ENCODE peak calls at places on chromosomes 6 and 20, in eight cellular contexts. One of them, this sample, is unnamed.

GRCh38 chr6:108587258-108588059 is 26.7 kb downstream of the FOXO3 start:
- DNase-seq in CD4-positive, alpha-beta T cell: no peak
- DNase-seq in activated CD4-positive, alpha-beta T cell treated with anti-CD3 and anti-CD28 coated beads, Interleukin-2, amount 10 ng/mL, durations not matched to agents 7 days and 5 days: no peak
- DNase-seq in adipocyte: peak
- DNase-seq in ELF-1: no peak
- DNase-seq in neural progenitor cell: peak
- DNase-seq in hypothalamus: peak
- DNase-seq in LoVo: no peak
- DNase-seq in this sample: no peak

GRCh38 chr6:12973302-12973865 is 256.8 kb downstream of the PHACTR1 start:
- DNase-seq in neural progenitor cell: no peak
- DNase-seq in CD4-positive, alpha-beta T cell: no peak
- DNase-seq in adipocyte: no peak
- DNase-seq in ELF-1: no peak
- DNase-seq in hypothalamus: no peak
- DNase-seq in activated CD4-positive, alpha-beta T cell treated with anti-CD3 and anti-CD28 coated beads, Interleukin-2, amount 10 ng/mL, durations not matched to agents 7 days and 5 days: no peak
- DNase-seq in LoVo: no peak
- DNase-seq in this sample: no peak

GRCh38 chr6:130517444-130517931 is 151.7 kb downstream of the TMEM200A start:
- DNase-seq in LoVo: peak
- DNase-seq in CD4-positive, alpha-beta T cell: no peak
- DNase-seq in neural progenitor cell: no peak
- DNase-seq in adipocyte: no peak
- DNase-seq in activated CD4-positive, alpha-beta T cell treated with anti-CD3 and anti-CD28 coated beads, Interleukin-2, amount 10 ng/mL, durations not matched to agents 7 days and 5 days: peak
- DNase-seq in ELF-1: no peak
- DNase-seq in hypothalamus: no peak
- DNase-seq in this sample: no peak

GRCh38 chr6:166112580-166112979 is 55.1 kb downstream of the TBXT start:
- DNase-seq in LoVo: peak
- DNase-seq in ELF-1: no peak
- DNase-seq in hypothalamus: no peak
- DNase-seq in CD4-positive, alpha-beta T cell: no peak
- DNase-seq in adipocyte: peak
- DNase-seq in activated CD4-positive, alpha-beta T cell treated with anti-CD3 and anti-CD28 coated beads, Interleukin-2, amount 10 ng/mL, durations not matched to agents 7 days and 5 days: no peak
- DNase-seq in neural progenitor cell: no peak
- DNase-seq in this sample: no peak

GRCh38 chr20:23995905-23996666 is 7.5 kb upstream of the GGTLC1 start:
- DNase-seq in hypothalamus: peak
- DNase-seq in activated CD4-positive, alpha-beta T cell treated with anti-CD3 and anti-CD28 coated beads, Interleukin-2, amount 10 ng/mL, durations not matched to agents 7 days and 5 days: peak
- DNase-seq in neural progenitor cell: peak
- DNase-seq in adipocyte: peak
- DNase-seq in CD4-positive, alpha-beta T cell: peak
- DNase-seq in LoVo: peak
- DNase-seq in ELF-1: no peak
- DNase-seq in this sample: peak

GRCh38 chr6:24486065-24486464 is 3.3 kb downstream of the GPLD1 start:
- DNase-seq in hypothalamus: no peak
- DNase-seq in adipocyte: no peak
- DNase-seq in LoVo: no peak
- DNase-seq in activated CD4-positive, alpha-beta T cell treated with anti-CD3 and anti-CD28 coated beads, Interleukin-2, amount 10 ng/mL, durations not matched to agents 7 days and 5 days: no peak
- DNase-seq in CD4-positive, alpha-beta T cell: no peak
- DNase-seq in neural progenitor cell: no peak
- DNase-seq in ELF-1: no peak
- DNase-seq in this sample: no peak

GRCh38 chr6:137701942-137702341 is 165.1 kb upstream of the TNFAIP3 start:
- DNase-seq in ELF-1: no peak
- DNase-seq in CD4-positive, alpha-beta T cell: no peak
- DNase-seq in activated CD4-positive, alpha-beta T cell treated with anti-CD3 and anti-CD28 coated beads, Interleukin-2, amount 10 ng/mL, durations not matched to agents 7 days and 5 days: no peak
- DNase-seq in LoVo: no peak
- DNase-seq in neural progenitor cell: no peak
- DNase-seq in hypothalamus: no peak
- DNase-seq in adipocyte: no peak
- DNase-seq in this sample: no peak

GRCh38 chr6:136113736-136114173 is 136.4 kb downstream of the MTFR2 start:
- DNase-seq in LoVo: no peak
- DNase-seq in activated CD4-positive, alpha-beta T cell treated with anti-CD3 and anti-CD28 coated beads, Interleukin-2, amount 10 ng/mL, durations not matched to agents 7 days and 5 days: no peak
- DNase-seq in neural progenitor cell: peak
- DNase-seq in CD4-positive, alpha-beta T cell: no peak
- DNase-seq in hypothalamus: no peak
- DNase-seq in adipocyte: peak
- DNase-seq in ELF-1: peak
- DNase-seq in this sample: peak

GRCh38 chr6:148263961-148264360 is 78.7 kb upstream of the SASH1 start:
- DNase-seq in adipocyte: no peak
- DNase-seq in CD4-positive, alpha-beta T cell: no peak
- DNase-seq in activated CD4-positive, alpha-beta T cell treated with anti-CD3 and anti-CD28 coated beads, Interleukin-2, amount 10 ng/mL, durations not matched to agents 7 days and 5 days: no peak
- DNase-seq in hypothalamus: no peak
- DNase-seq in neural progenitor cell: no peak
- DNase-seq in LoVo: no peak
- DNase-seq in ELF-1: no peak
- DNase-seq in this sample: no peak

GRCh38 chr20:40562031-40562430 is 127.0 kb downstream of the MAFB start:
- DNase-seq in LoVo: peak
- DNase-seq in neural progenitor cell: no peak
- DNase-seq in activated CD4-positive, alpha-beta T cell treated with anti-CD3 and anti-CD28 coated beads, Interleukin-2, amount 10 ng/mL, durations not matched to agents 7 days and 5 days: no peak
- DNase-seq in CD4-positive, alpha-beta T cell: no peak
- DNase-seq in ELF-1: no peak
- DNase-seq in hypothalamus: no peak
- DNase-seq in adipocyte: no peak
- DNase-seq in this sample: peak

GRCh38 chr6:28258877-28259777 is at the start of gene NKAPL:
- DNase-seq in ELF-1: no peak
- DNase-seq in LoVo: no peak
- DNase-seq in activated CD4-positive, alpha-beta T cell treated with anti-CD3 and anti-CD28 coated beads, Interleukin-2, amount 10 ng/mL, durations not matched to agents 7 days and 5 days: peak
- DNase-seq in adipocyte: peak
- DNase-seq in CD4-positive, alpha-beta T cell: peak
- DNase-seq in hypothalamus: peak
- DNase-seq in neural progenitor cell: no peak
- DNase-seq in this sample: peak

GRCh38 chr20:46978871-46979536 is 84.4 kb downstream of the EYA2 start:
- DNase-seq in adipocyte: peak
- DNase-seq in hypothalamus: no peak
- DNase-seq in ELF-1: no peak
- DNase-seq in activated CD4-positive, alpha-beta T cell treated with anti-CD3 and anti-CD28 coated beads, Interleukin-2, amount 10 ng/mL, durations not matched to agents 7 days and 5 days: no peak
- DNase-seq in CD4-positive, alpha-beta T cell: no peak
- DNase-seq in LoVo: no peak
- DNase-seq in neural progenitor cell: no peak
- DNase-seq in this sample: no peak

GRCh38 chr20:1503564-1504227 is 12.5 kb upstream of the SIRPB2 start:
- DNase-seq in adipocyte: peak
- DNase-seq in CD4-positive, alpha-beta T cell: peak
- DNase-seq in activated CD4-positive, alpha-beta T cell treated with anti-CD3 and anti-CD28 coated beads, Interleukin-2, amount 10 ng/mL, durations not matched to agents 7 days and 5 days: peak
- DNase-seq in hypothalamus: peak
- DNase-seq in LoVo: peak
- DNase-seq in ELF-1: peak
- DNase-seq in neural progenitor cell: peak
- DNase-seq in this sample: peak

GRCh38 chr20:58449703-58450138 is 60.7 kb downstream of the VAPB start:
- DNase-seq in activated CD4-positive, alpha-beta T cell treated with anti-CD3 and anti-CD28 coated beads, Interleukin-2, amount 10 ng/mL, durations not matched to agents 7 days and 5 days: no peak
- DNase-seq in hypothalamus: no peak
- DNase-seq in neural progenitor cell: no peak
- DNase-seq in adipocyte: no peak
- DNase-seq in LoVo: no peak
- DNase-seq in CD4-positive, alpha-beta T cell: no peak
- DNase-seq in ELF-1: no peak
- DNase-seq in this sample: no peak

GRCh38 chr6:13413906-13414555 is 73.4 kb downstream of the GFOD1 start:
- DNase-seq in CD4-positive, alpha-beta T cell: peak
- DNase-seq in ELF-1: no peak
- DNase-seq in adipocyte: no peak
- DNase-seq in hypothalamus: peak
- DNase-seq in neural progenitor cell: peak
- DNase-seq in activated CD4-positive, alpha-beta T cell treated with anti-CD3 and anti-CD28 coated beads, Interleukin-2, amount 10 ng/mL, durations not matched to agents 7 days and 5 days: no peak
- DNase-seq in LoVo: no peak
- DNase-seq in this sample: no peak

GRCh38 chr6:13417431-13417830 is 70.0 kb downstream of the GFOD1 start:
- DNase-seq in ELF-1: no peak
- DNase-seq in activated CD4-positive, alpha-beta T cell treated with anti-CD3 and anti-CD28 coated beads, Interleukin-2, amount 10 ng/mL, durations not matched to agents 7 days and 5 days: no peak
- DNase-seq in adipocyte: no peak
- DNase-seq in hypothalamus: no peak
- DNase-seq in CD4-positive, alpha-beta T cell: no peak
- DNase-seq in neural progenitor cell: no peak
- DNase-seq in LoVo: no peak
- DNase-seq in this sample: no peak

GRCh38 chr20:32456869-32457421 is 98.8 kb downstream of the ASXL1 start:
- DNase-seq in hypothalamus: peak
- DNase-seq in neural progenitor cell: peak
- DNase-seq in activated CD4-positive, alpha-beta T cell treated with anti-CD3 and anti-CD28 coated beads, Interleukin-2, amount 10 ng/mL, durations not matched to agents 7 days and 5 days: no peak
- DNase-seq in ELF-1: peak
- DNase-seq in LoVo: no peak
- DNase-seq in adipocyte: peak
- DNase-seq in CD4-positive, alpha-beta T cell: peak
- DNase-seq in this sample: peak